ENCODE peak calls at places on chromosomes 12 and 14, in seven cellular contexts. D is upper lobe of left lung, Q is breast epithelium, M is suprapubic skin, C is stomach, A is sigmoid colon, Y is GM23338. V is an unnamed sample.

GRCh38 chr12:76250256-76250655 is 98.0 kb downstream of the BBS10 start:
- DNase-seq in D (no peak), Q (no peak), M (no peak), C (no peak), A (no peak), Y (peak), V (no peak)

GRCh38 chr12:113086249-113087164 is 30.0 kb downstream of the DTX1 start:
- DNase-seq in D (peak), Q (no peak), M (no peak), C (no peak), A (no peak), Y (no peak), V (no peak)

GRCh38 chr12:100593490-100593889 is 20.0 kb downstream of the GAS2L3 start:
- DNase-seq in D (no peak), Q (no peak), M (no peak), C (no peak), A (no peak), Y (no peak), V (peak)

GRCh38 chr14:61320806-61321384 is 484 bp upstream of the PRKCH start:
- DNase-seq in D (no peak), Q (no peak), M (no peak), C (no peak), A (no peak), Y (peak), V (no peak)

GRCh38 chr12:85036241-85036707 is at the start of the genes LRRIQ1 and TSPAN19:
- DNase-seq in D (peak), Q (peak), M (peak), C (peak), A (peak), Y (peak), V (peak)

GRCh38 chr12:47813491-47814196 is 6.1 kb downstream of the HDAC7 start:
- DNase-seq in D (no peak), Q (no peak), M (no peak), C (no peak), A (no peak), Y (peak), V (no peak)

GRCh38 chr12:26953447-26953846 is 15.2 kb downstream of the FGFR1OP2 start:
- DNase-seq in D (peak), Q (no peak), M (no peak), C (no peak), A (peak), Y (no peak), V (no peak)

GRCh38 chr12:123990512-123990911 is 17.5 kb downstream of the ZNF664 start:
- DNase-seq in D (no peak), Q (no peak), M (no peak), C (no peak), A (no peak), Y (no peak), V (no peak)

GRCh38 chr12:68158427-68158826 is 1.1 kb downstream of the IFNG start:
- DNase-seq in D (no peak), Q (no peak), M (no peak), C (no peak), A (no peak), Y (peak), V (no peak)

GRCh38 chr12:44127966-44128365 is 292.1 kb downstream of the TMEM117 start:
- DNase-seq in D (no peak), Q (no peak), M (no peak), C (no peak), A (no peak), Y (no peak), V (no peak)

GRCh38 chr14:92348154-92348553 is 25.2 kb downstream of the SLC24A4 start:
- DNase-seq in D (no peak), Q (peak), M (no peak), C (no peak), A (no peak), Y (no peak), V (no peak)

GRCh38 chr12:89424394-89424793 is 72.1 kb upstream of the DUSP6 start:
- DNase-seq in D (no peak), Q (no peak), M (no peak), C (no peak), A (no peak), Y (no peak), V (no peak)

GRCh38 chr12:42196728-42197603 is 41.1 kb downstream of the YAF2 start:
- DNase-seq in D (no peak), Q (no peak), M (no peak), C (no peak), A (no peak), Y (no peak), V (no peak)

GRCh38 chr12:115640929-115641328 is 636.6 kb downstream of the MED13L start:
- DNase-seq in D (no peak), Q (no peak), M (no peak), C (no peak), A (no peak), Y (no peak), V (no peak)

GRCh38 chr12:106581543-106582263 is 1.1 kb upstream of the RFX4 start:
- DNase-seq in D (no peak), Q (no peak), M (no peak), C (no peak), A (no peak), Y (peak), V (no peak)

GRCh38 chr12:83848702-83849101 is 1063.9 kb downstream of the SLC6A15 start:
- DNase-seq in D (no peak), Q (no peak), M (no peak), C (no peak), A (no peak), Y (no peak), V (no peak)

GRCh38 chr12:108414021-108414420 is 74.9 kb upstream of the CMKLR1 start:
- DNase-seq in D (no peak), Q (no peak), M (no peak), C (no peak), A (no peak), Y (no peak), V (no peak)

GRCh38 chr14:81208489-81208888 is 12.3 kb downstream of the GTF2A1 start:
- DNase-seq in D (peak), Q (no peak), M (no peak), C (no peak), A (no peak), Y (no peak), V (no peak)

GRCh38 chr14:30223385-30223785 is 295.7 kb upstream of the PRKD1 start:
- DNase-seq in D (peak), Q (peak), M (no peak), C (peak), A (peak), Y (no peak), V (no peak)

GRCh38 chr12:130591736-130592135 is 124.4 kb downstream of the RIMBP2 start:
- DNase-seq in D (no peak), Q (no peak), M (no peak), C (no peak), A (no peak), Y (no peak), V (no peak)

GRCh38 chr12:647039-647712 is 16.1 kb downstream of the NINJ2 start:
- DNase-seq in D (no peak), Q (no peak), M (peak), C (no peak), A (peak), Y (no peak), V (no peak)

GRCh38 chr12:3089588-3089987 is 12.4 kb downstream of the TSPAN9 start:
- DNase-seq in D (no peak), Q (no peak), M (no peak), C (no peak), A (no peak), Y (no peak), V (no peak)

GRCh38 chr12:116319851-116320621 is 42.5 kb upstream of the MED13L start:
- DNase-seq in D (no peak), Q (peak), M (peak), C (no peak), A (peak), Y (no peak), V (no peak)

GRCh38 chr12:110726018-110726417 is 16.7 kb downstream of the PPP1CC start:
- DNase-seq in D (no peak), Q (no peak), M (no peak), C (no peak), A (no peak), Y (no peak), V (no peak)

DNA sequence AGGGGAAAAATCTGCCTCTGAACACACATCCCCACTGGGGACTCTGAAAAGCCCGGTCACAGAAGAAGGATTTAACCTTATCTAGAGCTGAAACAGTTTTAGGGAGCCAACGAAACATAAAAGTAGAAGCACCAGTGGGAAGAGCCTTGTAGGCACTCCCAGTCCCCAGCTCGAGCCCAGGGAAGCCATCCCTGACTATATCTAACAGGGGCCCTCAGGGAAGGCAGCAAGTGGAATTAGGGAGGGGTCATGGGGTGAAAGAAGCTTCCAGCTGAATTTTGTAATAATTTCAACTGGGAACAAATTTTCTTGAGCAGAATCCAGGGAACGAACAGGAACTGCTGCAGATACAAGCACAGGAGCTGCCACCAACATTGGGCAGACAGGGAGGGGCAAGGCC is 127.8 kb downstream of the BMP4 start:
- DNase-seq in D (no peak), Q (no peak), M (no peak), C (no peak), A (no peak), Y (no peak), V (no peak)
- TF ChIP-seq POLR2AphosphoS5 in D (no peak), Q (no peak), M (no peak), C (no peak), A (no peak), Y (no peak), V (no peak)

GRCh38 chr12:6321905-6322304 is 11.4 kb downstream of the PLEKHG6 start:
- DNase-seq in D (no peak), Q (peak), M (no peak), C (no peak), A (no peak), Y (no peak), V (no peak)

GRCh38 chr12:6322352-6322751 is 11.9 kb downstream of the PLEKHG6 start:
- DNase-seq in D (no peak), Q (no peak), M (no peak), C (no peak), A (no peak), Y (no peak), V (no peak)

GRCh38 chr12:6322969-6323339 is 12.5 kb downstream of the PLEKHG6 start:
- DNase-seq in D (no peak), Q (no peak), M (no peak), C (no peak), A (no peak), Y (no peak), V (no peak)

GRCh38 chr12:6323995-6324711 is 13.7 kb downstream of the PLEKHG6 start:
- DNase-seq in D (no peak), Q (no peak), M (no peak), C (no peak), A (no peak), Y (no peak), V (no peak)

DNA sequence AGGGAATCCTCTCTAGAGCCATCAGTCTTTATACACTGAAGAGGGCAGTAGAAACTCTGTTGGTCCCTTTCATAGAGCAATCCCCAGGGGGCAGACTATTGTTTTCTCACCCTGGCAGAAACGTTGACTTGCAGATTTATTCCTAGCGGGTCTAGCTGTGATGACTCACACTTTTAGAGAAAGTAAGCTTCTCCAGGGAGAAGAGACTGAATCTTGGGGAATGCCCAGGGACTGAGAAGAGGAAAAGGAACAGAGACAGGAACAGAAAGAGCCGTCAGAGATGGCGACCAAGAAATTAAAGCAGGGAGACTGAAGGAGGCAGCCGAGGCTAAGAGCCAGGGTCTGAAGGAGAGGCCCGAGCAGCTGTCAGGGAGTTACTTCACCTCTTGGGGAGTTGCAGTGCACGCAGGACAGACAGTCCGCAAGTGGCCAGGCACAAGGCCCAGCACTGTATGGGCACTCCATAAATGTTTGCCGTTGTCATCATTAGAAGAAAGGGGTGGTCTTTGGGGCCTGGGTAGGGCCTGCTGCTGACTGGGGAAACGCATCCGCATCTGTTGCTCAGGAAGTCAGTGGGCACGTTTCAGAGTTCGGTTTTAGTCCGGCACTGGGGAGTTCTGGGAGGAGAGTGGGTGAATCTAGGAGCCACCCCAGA is 13.0 kb downstream of the PLEKHG6 start:
- DNase-seq in D (peak), Q (no peak), M (peak), C (peak), A (peak), Y (peak), V (peak)
- TF ChIP-seq POLR2AphosphoS5 in D (peak), Q (peak), M (no peak), C (peak), A (peak), Y (peak), V (no peak)

GRCh38 chr12:104637616-104638015 is 180.9 kb downstream of the CHST11 start:
- DNase-seq in D (peak), Q (no peak), M (no peak), C (no peak), A (no peak), Y (no peak), V (no peak)
- TF ChIP-seq POLR2AphosphoS5 in D (no peak), Q (no peak), M (no peak), C (no peak), A (no peak), Y (no peak), V (no peak)

GRCh38 chr14:34331728-34332623 is 130.1 kb downstream of the SPTSSA start:
- DNase-seq in D (peak), Q (peak), M (peak), C (peak), A (no peak), Y (peak), V (no peak)
- TF ChIP-seq POLR2AphosphoS5 in D (no peak), Q (no peak), M (no peak), C (no peak), A (no peak), Y (no peak), V (no peak)

GRCh38 chr14:103314496-103315277 is 19.4 kb upstream of the EIF5 start:
- DNase-seq in D (no peak), Q (no peak), M (peak), C (peak), A (no peak), Y (no peak), V (no peak)
- TF ChIP-seq POLR2AphosphoS5 in D (no peak), Q (no peak), M (no peak), C (peak), A (no peak), Y (no peak), V (no peak)

GRCh38 chr14:70100071-70100470 is 88.7 kb downstream of the SLC8A3 start:
- DNase-seq in D (no peak), Q (no peak), M (no peak), C (no peak), A (no peak), Y (no peak), V (no peak)
- TF ChIP-seq POLR2AphosphoS5 in D (no peak), Q (no peak), M (no peak), C (no peak), A (no peak), Y (no peak), V (no peak)